ENCODE peak calls at places on chromosomes 5 and 9, in nine cellular contexts. E is nucleus accumbens; M is adrenal gland; N is cerebellum; H is stimulated activated CD4-positive, alpha-beta T cell treated with anti-CD3 and anti-CD28 coated beads, Interleukin-15, amount 100 ng/mL, for 1 hour; C is progenitor cell of endocrine pancreas; K is H7; J is fibroblast of lung; T is heart left ventricle. O is an unnamed sample.

GRCh38 chr5:178388381-178389030 is 155.9 kb upstream of the PHYKPL start:
- DNase-seq in E (no peak), M (peak; percentile 32), N (no peak), H (no peak), C (no peak), K (peak; percentile 38), J (peak; percentile 31), T (no peak), O (peak; percentile 20)

GRCh38 chr5:178284095-178284675 is 51.6 kb upstream of the PHYKPL start:
- DNase-seq in E (no peak), M (no peak), N (no peak), H (no peak), C (no peak), K (peak; percentile 78), J (peak; percentile 37), T (no peak), O (no peak)

GRCh38 chr5:77893225-77893860 is 117.2 kb upstream of the TBCA start:
- DNase-seq in E (no peak), M (peak; percentile 70), N (no peak), H (no peak), C (no peak), K (no peak), J (peak; percentile 96), T (no peak), O (peak; percentile 92)

GRCh38 chr9:127629468-127630081 is 17.5 kb downstream of the STXBP1 start:
- DNase-seq in E (no peak), M (peak; percentile 64), N (peak; percentile 35), H (no peak), C (no peak), K (no peak), J (peak; percentile 18), T (no peak), O (no peak)

GRCh38 chr5:643811-644271 is 31.7 kb downstream of the CEP72 start:
- DNase-seq in E (no peak), M (no peak), N (no peak), H (no peak), C (no peak), K (no peak), J (no peak), T (no peak), O (no peak)

GRCh38 chr9:16343249-16344237 is 526.9 kb downstream of the BNC2 start:
- DNase-seq in E (no peak), M (no peak), N (no peak), H (no peak), C (no peak), K (no peak), J (no peak), T (no peak), O (no peak)

GRCh38 chr9:281753-282645 is 67.3 kb downstream of the DOCK8 start:
- DNase-seq in E (no peak), M (no peak), N (no peak), H (no peak), C (no peak), K (no peak), J (no peak), T (no peak), O (no peak)

GRCh38 chr9:115883467-115884329 is 269.9 kb upstream of the PAPPA start:
- DNase-seq in E (no peak), M (peak; percentile 15), N (peak; percentile 39), H (no peak), C (peak; percentile 10), K (peak; percentile 4), J (peak; percentile 77), T (no peak), O (peak; percentile 44)

GRCh38 chr5:31410089-31410488 is 121.8 kb downstream of the DROSHA start:
- DNase-seq in E (no peak), M (no peak), N (no peak), H (no peak), C (no peak), K (no peak), J (no peak), T (no peak), O (no peak)

GRCh38 chr5:16957305-16958165 is 21.4 kb upstream of the MYO10 start:
- DNase-seq in E (no peak), M (no peak), N (no peak), H (no peak), C (no peak), K (no peak), J (peak; percentile 79), T (no peak), O (peak; percentile 94)

GRCh38 chr5:148595697-148596096 is 58.6 kb downstream of the HTR4 start:
- DNase-seq in E (no peak), M (no peak), N (no peak), H (no peak), C (no peak), K (no peak), J (no peak), T (no peak), O (no peak)

GRCh38 chr9:109652971-109653370 is 127.0 kb upstream of the PALM2AKAP2 start:
- DNase-seq in E (no peak), M (peak; percentile 41), N (no peak), H (no peak), C (no peak), K (peak; percentile 39), J (peak; percentile 43), T (no peak), O (peak; percentile 11)

GRCh38 chr5:132428811-132429440 is 59.4 kb downstream of the SLC22A5 start:
- DNase-seq in E (no peak), M (no peak), N (no peak), H (no peak), C (no peak), K (no peak), J (peak; percentile 59), T (no peak), O (peak; percentile 76)

GRCh38 chr9:33042528-33042927 is 17.5 kb downstream of the DNAJA1 start:
- DNase-seq in E (no peak), M (no peak), N (no peak), H (no peak), C (no peak), K (no peak), J (no peak), T (no peak), O (no peak)

GRCh38 chr5:16617272-16617973 is 626 bp upstream of the RETREG1 start:
- DNase-seq in E (no peak), M (no peak), N (peak; percentile 45), H (peak; percentile 30), C (no peak), K (peak; percentile 45), J (no peak), T (no peak), O (no peak)

GRCh38 chr5:151751091-151751490 is 7.3 kb downstream of the ATOX1 start:
- DNase-seq in E (no peak), M (no peak), N (no peak), H (no peak), C (no peak), K (no peak), J (no peak), T (no peak), O (no peak)

GRCh38 chr5:135439426-135440205 is 7.5 kb downstream of the DCANP1 start:
- DNase-seq in E (no peak), M (no peak), N (no peak), H (no peak), C (no peak), K (peak; percentile 28), J (no peak), T (no peak), O (no peak)

GRCh38 chr9:105405514-105406131 is 42.2 kb upstream of the FSD1L start:
- DNase-seq in E (no peak), M (no peak), N (no peak), H (no peak), C (no peak), K (no peak), J (no peak), T (no peak), O (no peak)

GRCh38 chr5:37915078-37915736 is 75.4 kb upstream of the GDNF start:
- DNase-seq in E (no peak), M (no peak), N (no peak), H (no peak), C (no peak), K (no peak), J (no peak), T (no peak), O (no peak)

GRCh38 chr9:97072285-97072770 is 33.4 kb upstream of the CTSV start:
- DNase-seq in E (no peak), M (no peak), N (no peak), H (no peak), C (no peak), K (no peak), J (no peak), T (no peak), O (no peak)

GRCh38 chr5:158813275-158813674 is 286.4 kb downstream of the EBF1 start:
- DNase-seq in E (no peak), M (no peak), N (no peak), H (no peak), C (no peak), K (no peak), J (no peak), T (no peak), O (no peak)

GRCh38 chr9:113657765-113658564 is 194.4 kb downstream of the RGS3 start:
- DNase-seq in E (peak; percentile 75), M (peak; percentile 92), N (peak; percentile 89), H (peak; percentile 72), C (peak; percentile 85), K (peak; percentile 92), J (peak; percentile 82), T (peak; percentile 88), O (peak; percentile 60)

GRCh38 chr5:54279960-54280359 is 30.4 kb downstream of the ARL15 start:
- DNase-seq in E (no peak), M (no peak), N (no peak), H (no peak), C (no peak), K (no peak), J (no peak), T (no peak), O (no peak)

GRCh38 chr9:81804306-81804705 is 115.0 kb upstream of the TLE1 start:
- DNase-seq in E (no peak), M (peak; percentile 40), N (no peak), H (no peak), C (no peak), K (no peak), J (no peak), T (no peak), O (no peak)